ENCODE peak calls at places on chromosome 19, in four cellular contexts. One of them, this sample, is unnamed.

GRCh38 chr19:49340069-49340864 is 5.1 kb downstream of the CD37 start:
- DNase-seq in C1 segment of cervical spinal cord: no peak
- DNase-seq in effector CD4-positive, alpha-beta T cell: no peak
- DNase-seq in non-pigmented ciliary epithelial cell: no peak
- DNase-seq in this sample: no peak

GRCh38 chr19:35306473-35307246 is 14.7 kb downstream of the MAG start:
- DNase-seq in C1 segment of cervical spinal cord: no peak
- DNase-seq in effector CD4-positive, alpha-beta T cell: no peak
- DNase-seq in non-pigmented ciliary epithelial cell: no peak
- DNase-seq in this sample: no peak

GRCh38 chr19:33468361-33469170 is 53.0 kb downstream of the PEPD start:
- DNase-seq in C1 segment of cervical spinal cord: no peak
- DNase-seq in effector CD4-positive, alpha-beta T cell: no peak
- DNase-seq in non-pigmented ciliary epithelial cell: no peak
- DNase-seq in this sample: no peak

GRCh38 chr19:43806848-43807247 is 4.6 kb upstream of the LYPD5 start:
- DNase-seq in C1 segment of cervical spinal cord: no peak
- DNase-seq in effector CD4-positive, alpha-beta T cell: no peak
- DNase-seq in non-pigmented ciliary epithelial cell: no peak
- DNase-seq in this sample: no peak

GRCh38 chr19:14139944-14140343 is 3.6 kb upstream of the ASF1B start:
- DNase-seq in C1 segment of cervical spinal cord: no peak
- DNase-seq in effector CD4-positive, alpha-beta T cell: no peak
- DNase-seq in non-pigmented ciliary epithelial cell: no peak
- DNase-seq in this sample: no peak

GRCh38 chr19:38850976-38851621 is 1.3 kb upstream of the HNRNPL start:
- DNase-seq in C1 segment of cervical spinal cord: peak
- DNase-seq in effector CD4-positive, alpha-beta T cell: peak
- DNase-seq in non-pigmented ciliary epithelial cell: no peak
- DNase-seq in this sample: no peak

GRCh38 chr19:12913011-12913561 is 6.0 kb downstream of the SYCE2 start:
- DNase-seq in C1 segment of cervical spinal cord: peak
- DNase-seq in effector CD4-positive, alpha-beta T cell: no peak
- DNase-seq in non-pigmented ciliary epithelial cell: no peak
- DNase-seq in this sample: no peak

GRCh38 chr19:17794731-17795494 is at the start of gene B3GNT3:
- DNase-seq in C1 segment of cervical spinal cord: no peak
- DNase-seq in effector CD4-positive, alpha-beta T cell: no peak
- DNase-seq in non-pigmented ciliary epithelial cell: no peak
- DNase-seq in this sample: no peak

This sample was measured in epithelial cell of prostate.